ENCODE peak calls at places on chromosome 22, in eight cellular contexts. One of them, this sample, is unnamed.

GRCh38 chr22:48444320-48445112 is 1383.2 kb downstream of the BRD1 start:
- DNase-seq in cardiac fibroblast: no peak
- DNase-seq in esophagus squamous epithelium: no peak
- DNase-seq in adipocyte: no peak
- DNase-seq in A673: no peak
- DNase-seq in A549: no peak
- DNase-seq in AG10803: peak; percentile 56
- DNase-seq in stomach: no peak
- DNase-seq in this sample: no peak

GRCh38 chr22:46107753-46108563 is 42.4 kb upstream of the PPARA start:
- DNase-seq in cardiac fibroblast: no peak
- DNase-seq in esophagus squamous epithelium: no peak
- DNase-seq in adipocyte: no peak
- DNase-seq in A673: no peak
- DNase-seq in A549: no peak
- DNase-seq in AG10803: peak; percentile 59
- DNase-seq in stomach: no peak
- DNase-seq in this sample: no peak

GRCh38 chr22:32558681-32559355 is 84.2 kb downstream of the FBXO7 start:
- DNase-seq in cardiac fibroblast: peak; percentile 56
- DNase-seq in esophagus squamous epithelium: no peak
- DNase-seq in adipocyte: peak; percentile 49
- DNase-seq in A673: no peak
- DNase-seq in A549: peak; percentile 51
- DNase-seq in AG10803: peak; percentile 67
- DNase-seq in stomach: peak; percentile 46
- DNase-seq in this sample: no peak

GRCh38 chr22:48276933-48277867 is 1514.8 kb downstream of the TBC1D22A start:
- DNase-seq in cardiac fibroblast: no peak
- DNase-seq in esophagus squamous epithelium: no peak
- DNase-seq in adipocyte: no peak
- DNase-seq in A673: no peak
- DNase-seq in A549: no peak
- DNase-seq in AG10803: no peak
- DNase-seq in stomach: no peak
- DNase-seq in this sample: no peak

GRCh38 chr22:43384863-43385262 is 27.0 kb upstream of the MPPED1 start:
- DNase-seq in cardiac fibroblast: no peak
- DNase-seq in esophagus squamous epithelium: no peak
- DNase-seq in adipocyte: no peak
- DNase-seq in A673: no peak
- DNase-seq in A549: no peak
- DNase-seq in AG10803: no peak
- DNase-seq in stomach: no peak
- DNase-seq in this sample: no peak

GRCh38 chr22:17774206-17774927 is at the start of gene BID:
- DNase-seq in cardiac fibroblast: no peak
- DNase-seq in esophagus squamous epithelium: no peak
- DNase-seq in adipocyte: peak; percentile 84
- DNase-seq in A673: peak; percentile 45
- DNase-seq in A549: no peak
- DNase-seq in AG10803: no peak
- DNase-seq in stomach: peak; percentile 60
- DNase-seq in this sample: no peak

GRCh38 chr22:17117400-17117799 is 3.8 kb downstream of the TMEM121B start:
- DNase-seq in cardiac fibroblast: no peak
- DNase-seq in esophagus squamous epithelium: no peak
- DNase-seq in adipocyte: no peak
- DNase-seq in A673: no peak
- DNase-seq in A549: no peak
- DNase-seq in AG10803: no peak
- DNase-seq in stomach: no peak
- DNase-seq in this sample: no peak

GRCh38 chr22:39559456-39560105 is 11.0 kb upstream of the CACNA1I start:
- DNase-seq in cardiac fibroblast: peak; percentile 12
- DNase-seq in esophagus squamous epithelium: no peak
- DNase-seq in adipocyte: peak; percentile 29
- DNase-seq in A673: no peak
- DNase-seq in A549: no peak
- DNase-seq in AG10803: peak; percentile 13
- DNase-seq in stomach: no peak
- DNase-seq in this sample: no peak

GRCh38 chr22:35418088-35418487 is 18.1 kb downstream of the MCM5 start:
- DNase-seq in cardiac fibroblast: peak; percentile 37
- DNase-seq in esophagus squamous epithelium: no peak
- DNase-seq in adipocyte: peak; percentile 64
- DNase-seq in A673: no peak
- DNase-seq in A549: no peak
- DNase-seq in AG10803: peak; percentile 42
- DNase-seq in stomach: no peak
- DNase-seq in this sample: no peak

GRCh38 chr22:23704829-23705228 is 14.0 kb downstream of the RGL4 start:
- DNase-seq in cardiac fibroblast: no peak
- DNase-seq in esophagus squamous epithelium: no peak
- DNase-seq in adipocyte: no peak
- DNase-seq in A673: no peak
- DNase-seq in A549: no peak
- DNase-seq in AG10803: no peak
- DNase-seq in stomach: no peak
- DNase-seq in this sample: no peak

GRCh38 chr22:21761086-21761485 is 25.5 kb upstream of the YPEL1 start:
- DNase-seq in cardiac fibroblast: no peak
- DNase-seq in esophagus squamous epithelium: no peak
- DNase-seq in adipocyte: peak; percentile 33
- DNase-seq in A673: no peak
- DNase-seq in A549: no peak
- DNase-seq in AG10803: no peak
- DNase-seq in stomach: no peak
- DNase-seq in this sample: no peak

GRCh38 chr22:25823276-25823675 is 81.3 kb downstream of the MYO18B start:
- DNase-seq in cardiac fibroblast: no peak
- DNase-seq in esophagus squamous epithelium: no peak
- DNase-seq in adipocyte: no peak
- DNase-seq in A673: no peak
- DNase-seq in A549: no peak
- DNase-seq in AG10803: no peak
- DNase-seq in stomach: no peak
- DNase-seq in this sample: no peak
- H3K4me3 ChIP-seq in cardiac fibroblast: no peak overlapping the region
- H3K4me3 ChIP-seq in esophagus squamous epithelium: no peak overlapping the region
- H3K4me3 ChIP-seq in adipocyte: no peak overlapping the region
- H3K4me3 ChIP-seq in A673: no peak overlapping the region
- H3K4me3 ChIP-seq in A549: no peak overlapping the region
- H3K4me3 ChIP-seq in AG10803: no peak overlapping the region
- H3K4me3 ChIP-seq in stomach: no peak overlapping the region
- H3K4me3 ChIP-seq in this sample: no peak overlapping the region

GRCh38 chr22:37932401-37932800 is 21.0 kb downstream of the C22orf23 start:
- DNase-seq in cardiac fibroblast: no peak
- DNase-seq in esophagus squamous epithelium: no peak
- DNase-seq in adipocyte: no peak
- DNase-seq in A673: no peak
- DNase-seq in A549: no peak
- DNase-seq in AG10803: no peak
- DNase-seq in stomach: no peak
- DNase-seq in this sample: no peak
- H3K4me3 ChIP-seq in cardiac fibroblast: no peak overlapping the region
- H3K4me3 ChIP-seq in esophagus squamous epithelium: no peak overlapping the region
- H3K4me3 ChIP-seq in adipocyte: no peak overlapping the region
- H3K4me3 ChIP-seq in A673: no peak overlapping the region
- H3K4me3 ChIP-seq in A549: no peak overlapping the region
- H3K4me3 ChIP-seq in AG10803: no peak overlapping the region
- H3K4me3 ChIP-seq in stomach: no peak overlapping the region
- H3K4me3 ChIP-seq in this sample: no peak overlapping the region

GRCh38 chr22:25417792-25418191 is 146.7 kb upstream of the GRK3 start:
- DNase-seq in cardiac fibroblast: no peak
- DNase-seq in esophagus squamous epithelium: no peak
- DNase-seq in adipocyte: no peak
- DNase-seq in A673: no peak
- DNase-seq in A549: no peak
- DNase-seq in AG10803: no peak
- DNase-seq in stomach: no peak
- DNase-seq in this sample: no peak

GRCh38 chr22:25413620-25414019 is 150.9 kb upstream of the GRK3 start:
- DNase-seq in cardiac fibroblast: no peak
- DNase-seq in esophagus squamous epithelium: no peak
- DNase-seq in adipocyte: no peak
- DNase-seq in A673: no peak
- DNase-seq in A549: no peak
- DNase-seq in AG10803: no peak
- DNase-seq in stomach: no peak
- DNase-seq in this sample: no peak

GRCh38 chr22:25420925-25421904 is 143.3 kb upstream of the GRK3 start:
- DNase-seq in cardiac fibroblast: peak; percentile 11
- DNase-seq in esophagus squamous epithelium: no peak
- DNase-seq in adipocyte: no peak
- DNase-seq in A673: no peak
- DNase-seq in A549: no peak
- DNase-seq in AG10803: no peak
- DNase-seq in stomach: no peak
- DNase-seq in this sample: no peak

GRCh38 chr22:25420471-25420924 is 144.0 kb upstream of the GRK3 start:
- DNase-seq in cardiac fibroblast: no peak
- DNase-seq in esophagus squamous epithelium: no peak
- DNase-seq in adipocyte: no peak
- DNase-seq in A673: no peak
- DNase-seq in A549: no peak
- DNase-seq in AG10803: no peak
- DNase-seq in stomach: no peak
- DNase-seq in this sample: no peak

DNA sequence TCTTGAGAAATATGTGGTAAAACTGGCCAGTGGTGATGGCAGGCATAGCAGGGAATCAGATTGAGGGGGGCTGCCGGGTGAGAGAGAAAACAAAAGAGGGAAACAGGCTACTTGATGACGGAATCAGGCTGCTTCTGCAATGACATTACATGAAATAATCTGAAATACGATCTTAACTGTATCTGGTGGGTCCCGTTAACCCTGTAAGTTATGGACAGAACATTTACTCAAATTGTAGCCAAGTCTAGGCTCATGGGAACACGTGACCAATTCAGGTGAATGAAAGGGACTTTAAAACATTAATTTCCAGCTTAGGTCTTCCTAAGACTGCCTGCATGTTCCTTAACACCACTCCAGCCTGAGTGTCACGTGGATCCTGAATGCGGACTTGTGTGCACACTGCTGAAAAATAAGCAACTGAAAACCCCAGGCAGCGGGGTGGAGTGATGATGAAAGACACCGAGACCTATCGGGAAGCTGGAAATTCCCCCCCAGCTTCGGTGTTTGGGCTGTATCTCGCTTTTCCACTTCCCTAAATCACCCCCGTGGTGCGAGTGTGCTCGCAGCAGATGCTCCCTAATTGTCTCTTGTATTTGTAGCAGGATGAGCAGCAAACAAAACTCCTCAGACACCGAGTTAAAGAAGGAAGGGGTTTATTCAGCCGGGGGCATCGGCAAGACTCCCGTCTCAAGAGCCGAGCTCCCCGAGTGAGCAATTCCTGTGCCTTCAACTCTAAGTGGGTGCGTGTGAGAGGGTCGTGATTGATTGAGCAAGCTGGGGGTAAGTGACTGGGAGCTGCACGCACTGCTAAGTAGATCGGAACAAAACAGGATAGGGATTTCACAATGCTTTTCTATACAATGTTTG is 145.0 kb upstream of the GRK3 start:
- DNase-seq in cardiac fibroblast: peak; percentile 13
- DNase-seq in esophagus squamous epithelium: no peak
- DNase-seq in adipocyte: peak; percentile 41
- DNase-seq in A673: no peak
- DNase-seq in A549: no peak
- DNase-seq in AG10803: peak; percentile 20
- DNase-seq in stomach: no peak
- DNase-seq in this sample: no peak
- H3K4me3 ChIP-seq in cardiac fibroblast: no peak overlapping the region
- H3K4me3 ChIP-seq in esophagus squamous epithelium: peak overlapping the region; percentile 23
- H3K4me3 ChIP-seq in adipocyte: peak overlapping the region; percentile 64
- H3K4me3 ChIP-seq in A673: peak overlapping the region; percentile 17
- H3K4me3 ChIP-seq in A549: no peak overlapping the region
- H3K4me3 ChIP-seq in AG10803: peak overlapping the region; percentile 2
- H3K4me3 ChIP-seq in stomach: no peak overlapping the region
- H3K4me3 ChIP-seq in this sample: no peak overlapping the region

GRCh38 chr22:28986366-28986765 is 75.3 kb downstream of the C22orf31 start:
- DNase-seq in cardiac fibroblast: peak; percentile 63
- DNase-seq in esophagus squamous epithelium: no peak
- DNase-seq in adipocyte: peak; percentile 18
- DNase-seq in A673: peak; percentile 10
- DNase-seq in A549: no peak
- DNase-seq in AG10803: peak; percentile 33
- DNase-seq in stomach: no peak
- DNase-seq in this sample: no peak

GRCh38 chr22:28989035-28989464 is 72.6 kb downstream of the C22orf31 start:
- DNase-seq in cardiac fibroblast: no peak
- DNase-seq in esophagus squamous epithelium: no peak
- DNase-seq in adipocyte: no peak
- DNase-seq in A673: no peak
- DNase-seq in A549: no peak
- DNase-seq in AG10803: no peak
- DNase-seq in stomach: no peak
- DNase-seq in this sample: no peak

GRCh38 chr22:28989912-28990311 is 71.7 kb downstream of the C22orf31 start:
- DNase-seq in cardiac fibroblast: no peak
- DNase-seq in esophagus squamous epithelium: no peak
- DNase-seq in adipocyte: no peak
- DNase-seq in A673: no peak
- DNase-seq in A549: no peak
- DNase-seq in AG10803: no peak
- DNase-seq in stomach: no peak
- DNase-seq in this sample: no peak

GRCh38 chr22:28988455-28988854 is 73.2 kb downstream of the C22orf31 start:
- DNase-seq in cardiac fibroblast: no peak
- DNase-seq in esophagus squamous epithelium: no peak
- DNase-seq in adipocyte: no peak
- DNase-seq in A673: no peak
- DNase-seq in A549: no peak
- DNase-seq in AG10803: no peak
- DNase-seq in stomach: no peak
- DNase-seq in this sample: no peak

DNA sequence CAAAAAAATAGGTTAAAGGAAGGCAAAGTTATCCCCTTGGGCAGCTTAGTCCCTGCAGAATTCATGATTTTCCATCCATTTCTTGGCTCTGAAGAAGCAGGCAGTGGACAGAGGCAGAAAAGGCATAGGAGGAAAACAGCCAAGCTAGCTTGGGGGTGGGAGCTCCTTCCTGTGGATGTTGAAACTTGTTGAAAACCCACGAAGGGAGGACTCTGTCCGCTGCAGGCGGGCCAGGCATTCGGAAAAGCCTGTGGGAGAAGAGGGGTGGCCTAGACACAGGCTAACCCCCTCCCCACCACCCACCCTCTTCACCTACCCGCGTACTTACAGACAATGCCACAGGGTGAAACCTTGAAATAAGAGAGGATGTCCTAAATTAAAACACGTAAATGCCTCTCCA is 72.1 kb downstream of the C22orf31 start:
- DNase-seq in cardiac fibroblast: peak; percentile 51
- DNase-seq in esophagus squamous epithelium: no peak
- DNase-seq in adipocyte: no peak
- DNase-seq in A673: no peak
- DNase-seq in A549: no peak
- DNase-seq in AG10803: no peak
- DNase-seq in stomach: no peak
- DNase-seq in this sample: no peak
- H3K4me3 ChIP-seq in cardiac fibroblast: no peak overlapping the region
- H3K4me3 ChIP-seq in esophagus squamous epithelium: no peak overlapping the region
- H3K4me3 ChIP-seq in adipocyte: no peak overlapping the region
- H3K4me3 ChIP-seq in A673: no peak overlapping the region
- H3K4me3 ChIP-seq in A549: no peak overlapping the region
- H3K4me3 ChIP-seq in AG10803: no peak overlapping the region
- H3K4me3 ChIP-seq in stomach: no peak overlapping the region
- H3K4me3 ChIP-seq in this sample: no peak overlapping the region